ENCODE peak calls at places on chromosomes 13 and 19, in four cellular contexts. One of them, this sample, is unnamed.
A peak's percentile ranks its signal among the peaks of the same experiment; 100 is the strongest.

GRCh38 chr13:43079392-43079931 is 56.1 kb downstream of the DNAJC15 start:
- DNase-seq in body of pancreas: no peak
- DNase-seq in CD8-positive, alpha-beta memory T cell: no peak
- DNase-seq in CD4-positive, alpha-beta memory T cell: no peak
- DNase-seq in this sample: no peak

GRCh38 chr13:59094149-59094548 is 1069.6 kb downstream of the DIAPH3 start:
- DNase-seq in CD4-positive, alpha-beta memory T cell: no peak
- DNase-seq in CD8-positive, alpha-beta memory T cell: no peak
- DNase-seq in body of pancreas: no peak
- DNase-seq in this sample: no peak

GRCh38 chr19:6723108-6723618 is 2.7 kb upstream of the C3 start:
- DNase-seq in CD4-positive, alpha-beta memory T cell: no peak
- DNase-seq in CD8-positive, alpha-beta memory T cell: no peak
- DNase-seq in body of pancreas: peak; percentile 85
- DNase-seq in this sample: peak; percentile 82

GRCh38 chr13:43933378-43933777 is 53.7 kb downstream of the LACC1 start:
- DNase-seq in body of pancreas: no peak
- DNase-seq in CD4-positive, alpha-beta memory T cell: no peak
- DNase-seq in CD8-positive, alpha-beta memory T cell: no peak
- DNase-seq in this sample: no peak

GRCh38 chr19:45079063-45079910 is at the start of gene GEMIN7:
- DNase-seq in CD4-positive, alpha-beta memory T cell: peak; percentile 77
- DNase-seq in body of pancreas: peak; percentile 74
- DNase-seq in CD8-positive, alpha-beta memory T cell: peak; percentile 81
- DNase-seq in this sample: peak; percentile 70

GRCh38 chr13:49652691-49653305 is 24.5 kb downstream of the ARL11 start:
- DNase-seq in CD8-positive, alpha-beta memory T cell: no peak
- DNase-seq in body of pancreas: peak; percentile 38
- DNase-seq in CD4-positive, alpha-beta memory T cell: no peak
- DNase-seq in this sample: no peak

GRCh38 chr19:1523412-1524205 is at the start of gene PLK5:
- DNase-seq in body of pancreas: no peak
- DNase-seq in CD4-positive, alpha-beta memory T cell: no peak
- DNase-seq in CD8-positive, alpha-beta memory T cell: no peak
- DNase-seq in this sample: no peak

GRCh38 chr19:50829801-50830200 is 3.6 kb downstream of the KLK15 start:
- DNase-seq in body of pancreas: no peak
- DNase-seq in CD4-positive, alpha-beta memory T cell: no peak
- DNase-seq in CD8-positive, alpha-beta memory T cell: no peak
- DNase-seq in this sample: no peak

GRCh38 chr13:107866666-107867623 is 348.4 kb downstream of the LIG4 start:
- DNase-seq in CD4-positive, alpha-beta memory T cell: no peak
- DNase-seq in body of pancreas: no peak
- DNase-seq in CD8-positive, alpha-beta memory T cell: no peak
- DNase-seq in this sample: no peak

GRCh38 chr19:4694211-4694987 is 24.3 kb upstream of the MYDGF start:
- DNase-seq in CD8-positive, alpha-beta memory T cell: no peak
- DNase-seq in CD4-positive, alpha-beta memory T cell: no peak
- DNase-seq in body of pancreas: no peak
- DNase-seq in this sample: no peak

GRCh38 chr13:73740681-73741080 is 393.5 kb downstream of the KLF12 start:
- DNase-seq in CD4-positive, alpha-beta memory T cell: no peak
- DNase-seq in CD8-positive, alpha-beta memory T cell: no peak
- DNase-seq in body of pancreas: no peak
- DNase-seq in this sample: no peak

GRCh38 chr19:29045708-29046107 is 167.2 kb downstream of the UQCRFS1 start:
- DNase-seq in CD8-positive, alpha-beta memory T cell: no peak
- DNase-seq in body of pancreas: no peak
- DNase-seq in CD4-positive, alpha-beta memory T cell: no peak
- DNase-seq in this sample: no peak

GRCh38 chr19:19623383-19623782 is 4.6 kb downstream of the LPAR2 start:
- DNase-seq in body of pancreas: no peak
- DNase-seq in CD8-positive, alpha-beta memory T cell: no peak
- DNase-seq in CD4-positive, alpha-beta memory T cell: no peak
- DNase-seq in this sample: no peak

GRCh38 chr19:11881151-11881800 is 6.3 kb upstream of the ZNF69 start:
- DNase-seq in CD8-positive, alpha-beta memory T cell: peak; percentile 69
- DNase-seq in body of pancreas: peak; percentile 76
- DNase-seq in CD4-positive, alpha-beta memory T cell: peak; percentile 67
- DNase-seq in this sample: peak; percentile 65

GRCh38 chr13:43232144-43232840 is 208.9 kb downstream of the DNAJC15 start:
- DNase-seq in CD4-positive, alpha-beta memory T cell: no peak
- DNase-seq in CD8-positive, alpha-beta memory T cell: no peak
- DNase-seq in body of pancreas: no peak
- DNase-seq in this sample: no peak

GRCh38 chr19:29530549-29531457 is 5.0 kb downstream of the VSTM2B start:
- DNase-seq in CD4-positive, alpha-beta memory T cell: no peak
- DNase-seq in body of pancreas: no peak
- DNase-seq in CD8-positive, alpha-beta memory T cell: peak; percentile 17
- DNase-seq in this sample: no peak

GRCh38 chr13:109182777-109183465 is 553.5 kb downstream of the MYO16 start:
- DNase-seq in CD4-positive, alpha-beta memory T cell: no peak
- DNase-seq in CD8-positive, alpha-beta memory T cell: no peak
- DNase-seq in body of pancreas: no peak
- DNase-seq in this sample: no peak

GRCh38 chr13:32255744-32256120 is 59.4 kb downstream of the ZAR1L start:
- DNase-seq in CD8-positive, alpha-beta memory T cell: no peak
- DNase-seq in body of pancreas: no peak
- DNase-seq in CD4-positive, alpha-beta memory T cell: no peak
- DNase-seq in this sample: no peak

GRCh38 chr19:47699360-47699917 is 13.8 kb upstream of the EHD2 start:
- DNase-seq in CD8-positive, alpha-beta memory T cell: no peak
- DNase-seq in body of pancreas: peak; percentile 51
- DNase-seq in CD4-positive, alpha-beta memory T cell: peak; percentile 40
- DNase-seq in this sample: no peak

GRCh38 chr19:30313353-30313750 is 58.8 kb upstream of the ZNF536 start:
- DNase-seq in CD8-positive, alpha-beta memory T cell: no peak
- DNase-seq in body of pancreas: no peak
- DNase-seq in CD4-positive, alpha-beta memory T cell: no peak
- DNase-seq in this sample: no peak

GRCh38 chr13:57633141-57633949 is 1.8 kb downstream of the PCDH17 start:
- DNase-seq in CD4-positive, alpha-beta memory T cell: no peak
- DNase-seq in body of pancreas: peak; percentile 62
- DNase-seq in CD8-positive, alpha-beta memory T cell: no peak
- DNase-seq in this sample: peak; percentile 41
- H3K27ac ChIP-seq in CD4-positive, alpha-beta memory T cell: no peak overlapping the region
- H3K27ac ChIP-seq in body of pancreas: no peak overlapping the region
- H3K27ac ChIP-seq in CD8-positive, alpha-beta memory T cell: no peak overlapping the region
- H3K27ac ChIP-seq in this sample: no peak overlapping the region

DNA sequence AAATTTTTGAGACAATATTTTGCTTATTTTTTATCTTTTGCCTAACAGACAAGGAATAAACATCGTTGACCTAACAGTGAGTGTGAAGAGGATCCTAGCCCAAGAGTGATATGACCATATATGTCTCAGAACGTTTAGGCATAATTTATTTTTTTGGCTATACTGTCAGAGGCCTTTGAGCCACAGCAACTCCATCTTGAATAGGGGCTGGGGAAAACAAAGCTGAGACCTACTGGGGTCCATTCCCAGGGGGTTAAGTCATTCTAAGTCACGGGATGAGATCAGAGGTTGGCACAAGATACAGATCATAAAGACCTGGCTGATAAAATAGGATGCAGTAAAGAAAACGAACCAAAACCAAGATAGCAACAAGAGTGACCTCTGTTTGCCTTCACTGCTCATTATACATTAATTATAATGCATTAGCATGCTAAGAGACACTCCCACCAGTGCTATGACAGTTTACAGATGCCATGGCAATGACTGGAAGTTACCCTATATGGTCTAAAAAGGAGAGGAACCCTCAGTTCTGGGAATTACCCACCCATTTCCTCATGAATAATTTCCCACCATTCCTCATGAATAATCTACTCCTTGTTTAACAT is 510.8 kb upstream of the PCDH9 start:
- DNase-seq in CD8-positive, alpha-beta memory T cell: no peak
- DNase-seq in CD4-positive, alpha-beta memory T cell: no peak
- DNase-seq in body of pancreas: no peak
- DNase-seq in this sample: no peak
- H3K27ac ChIP-seq in CD8-positive, alpha-beta memory T cell: no peak overlapping the region
- H3K27ac ChIP-seq in CD4-positive, alpha-beta memory T cell: no peak overlapping the region
- H3K27ac ChIP-seq in body of pancreas: no peak overlapping the region
- H3K27ac ChIP-seq in this sample: no peak overlapping the region

GRCh38 chr19:55272142-55272541 is 7.8 kb downstream of the HSPBP1 start:
- DNase-seq in CD8-positive, alpha-beta memory T cell: no peak
- DNase-seq in CD4-positive, alpha-beta memory T cell: no peak
- DNase-seq in body of pancreas: no peak
- DNase-seq in this sample: no peak
- H3K27ac ChIP-seq in CD8-positive, alpha-beta memory T cell: no peak overlapping the region
- H3K27ac ChIP-seq in CD4-positive, alpha-beta memory T cell: no peak overlapping the region
- H3K27ac ChIP-seq in body of pancreas: no peak overlapping the region
- H3K27ac ChIP-seq in this sample: no peak overlapping the region

GRCh38 chr13:77326905-77327604 is at the start of gene MYCBP2:
- DNase-seq in CD4-positive, alpha-beta memory T cell: peak; percentile 98
- DNase-seq in CD8-positive, alpha-beta memory T cell: peak; percentile 98
- DNase-seq in body of pancreas: peak; percentile 98
- DNase-seq in this sample: peak; percentile 98
- H3K27ac ChIP-seq in CD4-positive, alpha-beta memory T cell: peak within 1 kb of the TSS; percentile 68
- H3K27ac ChIP-seq in CD8-positive, alpha-beta memory T cell: peak within 1 kb of the TSS; percentile 70
- H3K27ac ChIP-seq in body of pancreas: peak within 1 kb of the TSS; percentile 60
- H3K27ac ChIP-seq in this sample: peak within 1 kb of the TSS; percentile 82

GRCh38 chr19:34904846-34905527 is 21.7 kb upstream of the ZNF30 start:
- DNase-seq in body of pancreas: no peak
- DNase-seq in CD4-positive, alpha-beta memory T cell: no peak
- DNase-seq in CD8-positive, alpha-beta memory T cell: no peak
- DNase-seq in this sample: no peak
- H3K27ac ChIP-seq in body of pancreas: no peak overlapping the region
- H3K27ac ChIP-seq in CD4-positive, alpha-beta memory T cell: no peak overlapping the region
- H3K27ac ChIP-seq in CD8-positive, alpha-beta memory T cell: no peak overlapping the region
- H3K27ac ChIP-seq in this sample: no peak overlapping the region

GRCh38 chr13:106433066-106433465 is 102.4 kb downstream of the EFNB2 start:
- DNase-seq in CD4-positive, alpha-beta memory T cell: no peak
- DNase-seq in body of pancreas: no peak
- DNase-seq in CD8-positive, alpha-beta memory T cell: no peak
- DNase-seq in this sample: no peak
- H3K27ac ChIP-seq in CD4-positive, alpha-beta memory T cell: no peak overlapping the region
- H3K27ac ChIP-seq in body of pancreas: no peak overlapping the region
- H3K27ac ChIP-seq in CD8-positive, alpha-beta memory T cell: no peak overlapping the region
- H3K27ac ChIP-seq in this sample: no peak overlapping the region

This sample was measured in lung.